ENCODE peak calls at places on chromosomes 12 and 14, in seven cellular contexts. K is SK-N-SH; E is activated CD4-positive, alpha-beta T cell treated with anti-CD3 and anti-CD28 coated beads for 4 hours; A is nephron progenitor cell; T is NCI-H1092; D is NT2/D1; X is PC-3. R is an unnamed sample.

GRCh38 chr14:23207146-23207540 is 23.7 kb upstream of the SLC7A8 start:
- DNase-seq in K (no peak), E (no peak), A (no peak), T (no peak), D (no peak), X (no peak), R (no peak)

GRCh38 chr12:2179058-2179457 is 126.3 kb downstream of the CACNA1C start:
- DNase-seq in K (no peak), E (no peak), A (no peak), T (no peak), D (no peak), X (no peak), R (no peak)

GRCh38 chr12:5188413-5188930 is 144.8 kb downstream of the KCNA5 start:
- DNase-seq in K (no peak), E (no peak), A (no peak), T (no peak), D (no peak), X (no peak), R (no peak)

GRCh38 chr12:42798811-42799438 is 209.4 kb upstream of the PRICKLE1 start:
- DNase-seq in K (no peak), E (no peak), A (no peak), T (no peak), D (no peak), X (peak; percentile 43), R (no peak)

GRCh38 chr14:35159742-35160409 is 37.5 kb downstream of the PRORP start:
- DNase-seq in K (no peak), E (no peak), A (no peak), T (no peak), D (no peak), X (peak; percentile 97), R (no peak)

GRCh38 chr12:14379508-14379907 is 14.0 kb downstream of the ATF7IP start:
- DNase-seq in K (no peak), E (no peak), A (no peak), T (no peak), D (no peak), X (no peak), R (no peak)

GRCh38 chr14:97277711-97278110 is 480.5 kb downstream of the VRK1 start:
- DNase-seq in K (no peak), E (no peak), A (peak; percentile 23), T (no peak), D (peak; percentile 30), X (no peak), R (no peak)

GRCh38 chr12:111840831-111841230 is 1.2 kb upstream of the MAPKAPK5 start:
- DNase-seq in K (no peak), E (no peak), A (no peak), T (no peak), D (no peak), X (no peak), R (no peak)

GRCh38 chr14:96181188-96181762 is 23.4 kb upstream of the BDKRB2 start:
- DNase-seq in K (no peak), E (no peak), A (no peak), T (no peak), D (no peak), X (no peak), R (no peak)

GRCh38 chr12:3931206-3931605 is 58.0 kb upstream of the PARP11 start:
- DNase-seq in K (no peak), E (no peak), A (no peak), T (no peak), D (no peak), X (no peak), R (no peak)

GRCh38 chr14:36579573-36580140 is 2.8 kb downstream of the NKX2-8 start:
- DNase-seq in K (peak; percentile 16), E (no peak), A (no peak), T (no peak), D (no peak), X (no peak), R (no peak)

GRCh38 chr12:29503283-29503682 is 5.8 kb upstream of the OVCH1 start:
- DNase-seq in K (no peak), E (no peak), A (no peak), T (no peak), D (no peak), X (no peak), R (no peak)

GRCh38 chr12:6207254-6207942 is 7.2 kb downstream of the CD9 start:
- DNase-seq in K (no peak), E (no peak), A (no peak), T (no peak), D (no peak), X (no peak), R (no peak)

GRCh38 chr12:124387510-124387855 is 92.6 kb downstream of the RFLNA start:
- DNase-seq in K (no peak), E (no peak), A (peak; percentile 30), T (no peak), D (no peak), X (no peak), R (no peak)

GRCh38 chr14:56244138-56244789 is 126.1 kb downstream of the PELI2 start:
- DNase-seq in K (no peak), E (no peak), A (no peak), T (no peak), D (no peak), X (peak; percentile 77), R (no peak)